ENCODE peak calls at places on chromosomes 13 and 19, in four cellular contexts. N is mesenchymal stem cell, S is H9, F is neuronal stem cell. Z is an unnamed sample.

GRCh38 chr13:84645196-84646071 is 763.2 kb upstream of the SLITRK1 start:
- DNase-seq in F (no peak), S (no peak), N (peak; percentile 35), Z (peak; percentile 22)

GRCh38 chr19:41577144-41577830 is 1.3 kb downstream of the CEACAM21 start:
- DNase-seq in N (no peak), S (no peak), F (no peak), Z (no peak)

GRCh38 chr13:110942248-110942981 is 27.5 kb upstream of the ANKRD10 start:
- DNase-seq in F (no peak), N (peak; percentile 14), S (no peak), Z (no peak)

GRCh38 chr19:11194173-11194572 is 3.2 kb downstream of the KANK2 start:
- DNase-seq in N (no peak), F (no peak), S (no peak), Z (no peak)

GRCh38 chr13:49098198-49098597 is 121.9 kb upstream of the MLNR start:
- DNase-seq in F (no peak), N (peak; percentile 95), S (no peak), Z (no peak)

GRCh38 chr13:40910324-40911050 is 108.6 kb downstream of the ELF1 start:
- DNase-seq in N (no peak), F (no peak), S (no peak), Z (no peak)

GRCh38 chr13:113897161-113897560 is 33.3 kb upstream of the GAS6 start:
- DNase-seq in F (no peak), S (no peak), N (peak; percentile 93), Z (peak; percentile 34)

GRCh38 chr13:29923554-29924481 is 73.4 kb upstream of the UBL3 start:
- DNase-seq in N (peak; percentile 98), F (no peak), S (peak; percentile 90), Z (peak; percentile 98)

GRCh38 chr13:79079351-79079839 is 326.7 kb downstream of the RBM26 start:
- DNase-seq in N (no peak), S (no peak), F (no peak), Z (no peak)

GRCh38 chr19:31356587-31357314 is 7.5 kb upstream of the TSHZ3 start:
- DNase-seq in N (no peak), F (no peak), S (peak; percentile 77), Z (peak; percentile 67)

GRCh38 chr13:95530178-95530577 is 22.3 kb upstream of the CLDN10 start:
- DNase-seq in N (peak; percentile 6), S (no peak), F (no peak), Z (no peak)

GRCh38 chr13:59877933-59878332 is 285.8 kb downstream of the DIAPH3 start:
- DNase-seq in N (no peak), S (no peak), F (no peak), Z (no peak)

GRCh38 chr19:6536138-6536671 is 5.4 kb downstream of the TNFSF9 start:
- DNase-seq in N (peak; percentile 29), F (no peak), S (peak; percentile 84), Z (peak; percentile 84)

GRCh38 chr13:113848020-113848419 is 15.9 kb downstream of the GAS6 start:
- DNase-seq in F (no peak), N (no peak), S (peak; percentile 17), Z (no peak)

GRCh38 chr19:311813-312261 is 20.6 kb upstream of the PLPP2 start:
- DNase-seq in N (no peak), F (no peak), S (no peak), Z (no peak)

GRCh38 chr19:38710928-38711725 is 33.1 kb downstream of the CAPN12 start:
- DNase-seq in F (no peak), S (no peak), N (peak; percentile 61), Z (no peak)

GRCh38 chr13:41900918-41901317 is 60.0 kb downstream of the VWA8 start:
- DNase-seq in N (no peak), S (no peak), F (no peak), Z (no peak)

GRCh38 chr13:78595819-78596700 is 7.3 kb downstream of the POU4F1 start:
- DNase-seq in N (no peak), S (peak; percentile 78), F (peak; percentile 66), Z (peak; percentile 63)

DNA sequence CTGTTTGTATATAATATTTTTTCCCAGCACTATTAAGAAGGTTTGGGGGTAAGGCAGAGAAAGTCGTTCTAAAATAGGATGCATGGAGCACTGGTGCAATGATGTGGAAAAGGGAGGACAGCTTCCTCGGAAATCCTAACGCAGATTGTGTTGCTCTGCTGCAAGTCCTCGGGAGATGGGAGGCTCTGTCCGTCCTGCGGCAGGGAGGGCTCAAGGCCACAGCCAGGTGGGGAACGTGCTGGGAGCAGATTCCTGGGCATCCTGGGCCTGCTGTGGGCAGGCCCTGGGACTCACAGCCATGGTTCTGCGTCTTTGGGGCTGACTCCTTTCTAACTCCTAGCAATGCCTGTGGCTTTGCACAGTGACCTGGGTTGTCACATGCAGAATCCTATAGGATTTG is 70.1 kb upstream of the ZNF536 start:
- DNase-seq in F (no peak), N (no peak), S (no peak), Z (no peak)
- H4K8ac ChIP-seq in F (no peak overlapping the region), N (no peak overlapping the region), S (no peak overlapping the region), Z (no peak overlapping the region)

DNA sequence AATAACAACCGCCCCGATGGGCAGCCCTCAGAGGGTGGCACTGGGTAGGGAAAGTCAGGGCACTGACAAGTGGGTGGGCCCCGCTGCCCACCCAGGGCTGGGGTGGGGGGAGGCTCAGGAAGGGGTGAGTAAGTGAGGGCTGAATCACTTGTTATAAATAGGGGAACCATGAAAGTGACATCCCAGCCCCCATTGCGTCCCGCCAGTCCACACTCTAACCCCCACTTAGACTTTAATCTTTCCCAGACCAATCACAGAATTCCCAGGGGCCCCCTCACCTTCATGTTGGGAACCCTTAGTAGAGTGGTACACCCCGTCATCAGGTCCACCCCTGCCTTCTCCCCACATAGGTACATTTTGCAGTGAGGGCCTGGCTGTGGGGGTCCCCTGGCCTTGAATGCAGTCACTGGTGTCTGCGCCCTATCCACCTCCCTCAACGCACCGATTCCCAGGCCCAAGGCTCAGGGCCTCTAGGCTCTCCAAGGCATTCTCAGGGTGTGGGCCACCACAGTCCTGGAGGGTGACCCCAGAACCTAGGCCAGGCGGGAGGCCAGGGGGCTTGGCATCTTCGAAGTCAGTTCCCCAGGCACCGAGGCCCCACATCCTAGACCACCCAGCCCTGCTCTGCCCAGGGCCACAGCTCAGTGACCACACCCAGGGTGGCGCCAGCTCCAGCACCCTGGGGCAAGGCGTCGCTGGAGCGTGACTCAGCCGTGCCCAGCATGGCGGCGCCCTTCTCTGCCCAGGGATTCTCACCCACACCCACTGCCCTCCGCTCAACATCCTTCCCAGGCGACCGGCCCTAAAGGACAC is 36.8 kb upstream of the NANOS3 start:
- DNase-seq in N (peak; percentile 87), S (peak; percentile 28), F (no peak), Z (no peak)
- H2BK120ac ChIP-seq in N (peak overlapping the region; percentile 65), S (no peak overlapping the region), F (peak overlapping the region; percentile 81), Z (no peak overlapping the region)

GRCh38 chr19:51754770-51755169 is 3.1 kb upstream of the FPR1 start:
- DNase-seq in S (no peak), F (no peak), N (no peak), Z (no peak)
- H3K4me1 ChIP-seq in S (no peaks in the 10 kb centered on the region), F (no peaks in the 10 kb centered on the region), N (no peaks in the 10 kb centered on the region), Z (no peaks in the 10 kb centered on the region)

GRCh38 chr19:34767967-34768366 is 5.0 kb downstream of the ZNF599 start:
- DNase-seq in N (no peak), S (no peak), F (no peak), Z (no peak)

GRCh38 chr19:34772697-34773554 is at the start of gene ZNF599:
- DNase-seq in N (peak; percentile 89), S (peak; percentile 91), F (peak; percentile 79), Z (peak; percentile 94)

GRCh38 chr19:34778342-34778741 is 5.3 kb upstream of the ZNF599 start:
- DNase-seq in F (no peak), N (no peak), S (no peak), Z (no peak)

GRCh38 chr19:34774857-34775256 is 1.8 kb upstream of the ZNF599 start:
- DNase-seq in F (no peak), S (no peak), N (no peak), Z (no peak)

GRCh38 chr19:34773555-34773864 is 495 bp upstream of the ZNF599 start:
- DNase-seq in S (no peak), N (no peak), F (no peak), Z (no peak)
- H4K8ac ChIP-seq in S (no peak overlapping the region), N (no peak overlapping the region), F (no peak overlapping the region), Z (no peak overlapping the region)

DNA sequence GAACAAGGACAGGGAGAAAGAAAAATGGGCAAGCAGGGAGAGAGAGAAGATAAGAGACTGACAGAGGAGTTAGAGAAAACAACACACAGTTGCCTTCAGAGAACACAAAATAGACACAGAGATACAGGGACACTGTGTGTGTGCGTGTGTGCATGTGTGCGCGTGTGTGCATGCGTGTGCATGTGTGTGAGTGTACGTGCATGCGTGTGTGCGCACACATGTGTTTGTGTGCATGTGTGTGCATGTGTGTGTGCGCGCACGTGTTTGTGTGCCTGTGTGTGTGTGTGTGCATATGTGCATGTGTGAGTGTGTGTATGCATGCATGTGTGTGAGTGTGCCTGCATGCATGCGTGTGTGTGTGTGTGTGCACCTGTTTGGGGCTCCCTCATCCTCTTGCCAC is 5.9 kb upstream of the PLAUR start:
- DNase-seq in F (no peak), N (no peak), S (no peak), Z (no peak)
- H2BK120ac ChIP-seq in F (no peak overlapping the region), N (no peak overlapping the region), S (no peak overlapping the region), Z (no peak overlapping the region)